ENCODE peak calls at places on chromosomes 5 and 9, in five cellular contexts. One of them, this sample, is unnamed.

GRCh38 chr9:108569624-108570023 is 286.2 kb downstream of the ACTL7B start:
- DNase-seq in HepG2: no peak
- DNase-seq in upper lobe of right lung: no peak
- DNase-seq in right cardiac atrium: no peak
- DNase-seq in colonic mucosa: no peak
- DNase-seq in this sample: peak; percentile 15

GRCh38 chr9:17660158-17660557 is 81.3 kb downstream of the SH3GL2 start:
- DNase-seq in colonic mucosa: no peak
- DNase-seq in upper lobe of right lung: no peak
- DNase-seq in HepG2: no peak
- DNase-seq in right cardiac atrium: no peak
- DNase-seq in this sample: no peak

GRCh38 chr9:130555968-130556367 is 23.4 kb upstream of the FUBP3 start:
- DNase-seq in right cardiac atrium: no peak
- DNase-seq in colonic mucosa: no peak
- DNase-seq in upper lobe of right lung: no peak
- DNase-seq in HepG2: no peak
- DNase-seq in this sample: no peak

GRCh38 chr9:127116946-127117345 is 5.5 kb downstream of the ANGPTL2 start:
- DNase-seq in HepG2: no peak
- DNase-seq in upper lobe of right lung: peak; percentile 25
- DNase-seq in colonic mucosa: no peak
- DNase-seq in right cardiac atrium: no peak
- DNase-seq in this sample: no peak

GRCh38 chr5:142548739-142549275 is 137.1 kb downstream of the FGF1 start:
- DNase-seq in colonic mucosa: peak; percentile 65
- DNase-seq in right cardiac atrium: no peak
- DNase-seq in upper lobe of right lung: no peak
- DNase-seq in HepG2: peak; percentile 88
- DNase-seq in this sample: peak; percentile 48

GRCh38 chr5:53355316-53355715 is 125.1 kb upstream of the FST start:
- DNase-seq in right cardiac atrium: no peak
- DNase-seq in upper lobe of right lung: no peak
- DNase-seq in colonic mucosa: no peak
- DNase-seq in HepG2: no peak
- DNase-seq in this sample: no peak

GRCh38 chr5:75611324-75612210 is at the start of gene ANKDD1B:
- DNase-seq in HepG2: no peak
- DNase-seq in upper lobe of right lung: peak; percentile 74
- DNase-seq in colonic mucosa: peak; percentile 54
- DNase-seq in right cardiac atrium: peak; percentile 72
- DNase-seq in this sample: peak; percentile 57

GRCh38 chr9:69307446-69308216 is 17.4 kb upstream of the ENTREP1 start:
- DNase-seq in HepG2: no peak
- DNase-seq in right cardiac atrium: no peak
- DNase-seq in upper lobe of right lung: no peak
- DNase-seq in colonic mucosa: no peak
- DNase-seq in this sample: no peak

GRCh38 chr5:95858023-95858461 is 35.5 kb upstream of the GLRX start:
- DNase-seq in right cardiac atrium: peak; percentile 74
- DNase-seq in HepG2: peak; percentile 32
- DNase-seq in upper lobe of right lung: peak; percentile 73
- DNase-seq in colonic mucosa: no peak
- DNase-seq in this sample: no peak

GRCh38 chr9:114499528-114499927 is 5.7 kb downstream of the WHRN start:
- DNase-seq in colonic mucosa: no peak
- DNase-seq in right cardiac atrium: no peak
- DNase-seq in HepG2: no peak
- DNase-seq in upper lobe of right lung: no peak
- DNase-seq in this sample: no peak

GRCh38 chr5:109316631-109317030 is 93.1 kb downstream of the PJA2 start:
- DNase-seq in right cardiac atrium: no peak
- DNase-seq in colonic mucosa: no peak
- DNase-seq in upper lobe of right lung: no peak
- DNase-seq in HepG2: no peak
- DNase-seq in this sample: no peak

GRCh38 chr9:107674937-107675277 is 185.3 kb upstream of the KLF4 start:
- DNase-seq in upper lobe of right lung: no peak
- DNase-seq in HepG2: no peak
- DNase-seq in colonic mucosa: no peak
- DNase-seq in right cardiac atrium: no peak
- DNase-seq in this sample: no peak

GRCh38 chr9:30796806-30797205 is 1587.6 kb upstream of the ACO1 start:
- DNase-seq in right cardiac atrium: no peak
- DNase-seq in HepG2: no peak
- DNase-seq in colonic mucosa: no peak
- DNase-seq in upper lobe of right lung: no peak
- DNase-seq in this sample: no peak

GRCh38 chr9:32955655-32956478 is 45.6 kb downstream of the APTX start:
- DNase-seq in HepG2: no peak
- DNase-seq in colonic mucosa: no peak
- DNase-seq in upper lobe of right lung: no peak
- DNase-seq in right cardiac atrium: peak; percentile 57
- DNase-seq in this sample: no peak

GRCh38 chr5:40904205-40904993 is 4.9 kb upstream of the C7 start:
- DNase-seq in upper lobe of right lung: no peak
- DNase-seq in right cardiac atrium: peak; percentile 62
- DNase-seq in HepG2: peak; percentile 71
- DNase-seq in colonic mucosa: peak; percentile 72
- DNase-seq in this sample: peak; percentile 78

DNA sequence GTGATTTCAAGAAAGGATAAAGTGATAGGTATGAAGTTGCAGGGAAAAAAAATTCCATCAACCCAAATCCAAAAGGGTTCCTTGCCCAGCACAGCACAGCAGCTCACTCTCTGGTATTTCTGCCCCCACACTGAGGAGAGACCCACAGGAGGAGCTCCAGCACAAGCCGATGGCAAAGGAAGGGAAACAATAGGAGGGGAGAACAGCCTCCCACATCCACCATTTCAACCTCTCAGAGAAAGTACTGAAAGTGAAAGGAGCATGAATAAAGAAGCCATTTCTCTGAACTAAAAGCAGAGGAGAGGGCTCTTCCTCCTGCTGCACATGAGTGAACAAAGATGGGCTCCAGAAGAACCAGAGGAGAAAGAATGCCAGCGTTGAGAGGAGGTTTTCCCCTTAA is 54.9 kb upstream of the ZSWIM6 start:
- DNase-seq in upper lobe of right lung: no peak
- DNase-seq in HepG2: peak; percentile 18
- DNase-seq in right cardiac atrium: no peak
- DNase-seq in colonic mucosa: no peak
- DNase-seq in this sample: no peak
- H3K4me3 ChIP-seq in upper lobe of right lung: peak overlapping the region; percentile 11
- H3K4me3 ChIP-seq in HepG2: peak overlapping the region; percentile 28
- H3K4me3 ChIP-seq in right cardiac atrium: no peak overlapping the region
- H3K4me3 ChIP-seq in colonic mucosa: no peak overlapping the region
- H3K4me3 ChIP-seq in this sample: no peak overlapping the region

GRCh38 chr5:10705736-10706135 is 55.3 kb downstream of the DAP start:
- DNase-seq in upper lobe of right lung: no peak
- DNase-seq in right cardiac atrium: no peak
- DNase-seq in HepG2: no peak
- DNase-seq in colonic mucosa: no peak
- DNase-seq in this sample: no peak
- H3K4me1 ChIP-seq in upper lobe of right lung: peaks cover 32% of the 10 kb centered on the region
- H3K4me1 ChIP-seq in right cardiac atrium: peaks cover 8% of the 10 kb centered on the region
- H3K4me1 ChIP-seq in HepG2: no peaks in the 10 kb centered on the region
- H3K4me1 ChIP-seq in colonic mucosa: peaks cover 2% of the 10 kb centered on the region
- H3K4me1 ChIP-seq in this sample: peaks cover 80% of the 10 kb centered on the region

GRCh38 chr9:92406506-92406905 is 2.1 kb upstream of the OGN start:
- DNase-seq in upper lobe of right lung: no peak
- DNase-seq in colonic mucosa: peak; percentile 34
- DNase-seq in HepG2: no peak
- DNase-seq in right cardiac atrium: no peak
- DNase-seq in this sample: peak; percentile 42
- H3K27ac ChIP-seq in upper lobe of right lung: peak overlapping the region; percentile 26
- H3K27ac ChIP-seq in colonic mucosa: no peak overlapping the region
- H3K27ac ChIP-seq in HepG2: no peak overlapping the region
- H3K27ac ChIP-seq in right cardiac atrium: peak overlapping the region; percentile 42
- H3K27ac ChIP-seq in this sample: no peak overlapping the region

GRCh38 chr9:135693265-135693664 is 6.0 kb downstream of the SOHLH1 start:
- DNase-seq in colonic mucosa: no peak
- DNase-seq in right cardiac atrium: no peak
- DNase-seq in HepG2: no peak
- DNase-seq in upper lobe of right lung: no peak
- DNase-seq in this sample: no peak
- H3K4me3 ChIP-seq in colonic mucosa: no peak overlapping the region
- H3K4me3 ChIP-seq in right cardiac atrium: no peak overlapping the region
- H3K4me3 ChIP-seq in HepG2: no peak overlapping the region
- H3K4me3 ChIP-seq in upper lobe of right lung: no peak overlapping the region
- H3K4me3 ChIP-seq in this sample: no peak overlapping the region

This sample was measured in body of pancreas.